ENCODE peak calls at places on chromosomes 5 and 9, in nine cellular contexts. K is K562, P is aorta, J is heart right ventricle, Q is A549, H is mesenchymal stem cell, G is HCT116, R is uterus, F is SK-N-SH. M is an unnamed sample.

GRCh38 chr9:120735415-120736126 is 21.3 kb upstream of the MEGF9 start:
- DNase-seq in K (no peak), P (no peak), J (no peak), Q (no peak), H (peak; percentile 73), G (no peak), R (no peak), F (no peak), M (no peak)

GRCh38 chr9:78918976-78919375 is 622.1 kb downstream of the PSAT1 start:
- DNase-seq in K (no peak), P (no peak), J (no peak), Q (no peak), H (no peak), G (no peak), R (no peak), F (no peak), M (no peak)

GRCh38 chr5:158947831-158948230 is 151.9 kb downstream of the EBF1 start:
- DNase-seq in K (no peak), P (no peak), J (no peak), Q (no peak), H (no peak), G (no peak), R (no peak), F (no peak), M (no peak)

GRCh38 chr5:140151068-140151718 is 23.8 kb upstream of the CYSTM1 start:
- DNase-seq in K (no peak), P (no peak), J (no peak), Q (no peak), H (no peak), G (no peak), R (no peak), F (no peak), M (no peak)

GRCh38 chr9:127535834-127536233 is 76.2 kb upstream of the STXBP1 start:
- DNase-seq in K (no peak), P (peak; percentile 72), J (no peak), Q (no peak), H (peak; percentile 34), G (no peak), R (peak; percentile 56), F (no peak), M (no peak)

GRCh38 chr5:130050585-130050984 is 146.3 kb downstream of the CHSY3 start:
- DNase-seq in K (no peak), P (no peak), J (no peak), Q (no peak), H (no peak), G (no peak), R (no peak), F (no peak), M (no peak)

GRCh38 chr5:134371834-134372340 is 518 bp downstream of the UBE2B start:
- DNase-seq in K (peak; percentile 62), P (peak; percentile 81), J (peak; percentile 62), Q (peak; percentile 38), H (peak; percentile 72), G (no peak), R (peak; percentile 36), F (peak; percentile 63), M (no peak)

GRCh38 chr9:121587863-121588262 is 63.6 kb upstream of the DAB2IP start:
- DNase-seq in K (no peak), P (no peak), J (no peak), Q (no peak), H (no peak), G (no peak), R (no peak), F (no peak), M (no peak)

GRCh38 chr5:163874431-163874830 is 369.0 kb downstream of the MAT2B start:
- DNase-seq in K (no peak), P (no peak), J (no peak), Q (no peak), H (peak; percentile 40), G (no peak), R (no peak), F (no peak), M (no peak)

GRCh38 chr9:128556915-128557634 is 4.7 kb downstream of the SPTAN1 start:
- DNase-seq in K (no peak), P (no peak), J (no peak), Q (no peak), H (peak; percentile 14), G (no peak), R (no peak), F (no peak), M (no peak)

GRCh38 chr9:38043931-38044623 is 24.9 kb downstream of the SHB start:
- DNase-seq in K (no peak), P (no peak), J (no peak), Q (no peak), H (no peak), G (no peak), R (no peak), F (no peak), M (no peak)

GRCh38 chr9:38046669-38047300 is 22.2 kb downstream of the SHB start:
- DNase-seq in K (no peak), P (peak; percentile 37), J (no peak), Q (no peak), H (peak; percentile 72), G (peak; percentile 77), R (no peak), F (no peak), M (peak; percentile 72)

GRCh38 chr9:38042626-38043359 is 26.2 kb downstream of the SHB start:
- DNase-seq in K (no peak), P (no peak), J (no peak), Q (no peak), H (no peak), G (no peak), R (no peak), F (no peak), M (no peak)

GRCh38 chr9:38047301-38048251 is 21.5 kb downstream of the SHB start:
- DNase-seq in K (peak; percentile 60), P (peak; percentile 79), J (peak; percentile 42), Q (peak; percentile 94), H (peak; percentile 93), G (peak; percentile 93), R (no peak), F (no peak), M (no peak)

DNA sequence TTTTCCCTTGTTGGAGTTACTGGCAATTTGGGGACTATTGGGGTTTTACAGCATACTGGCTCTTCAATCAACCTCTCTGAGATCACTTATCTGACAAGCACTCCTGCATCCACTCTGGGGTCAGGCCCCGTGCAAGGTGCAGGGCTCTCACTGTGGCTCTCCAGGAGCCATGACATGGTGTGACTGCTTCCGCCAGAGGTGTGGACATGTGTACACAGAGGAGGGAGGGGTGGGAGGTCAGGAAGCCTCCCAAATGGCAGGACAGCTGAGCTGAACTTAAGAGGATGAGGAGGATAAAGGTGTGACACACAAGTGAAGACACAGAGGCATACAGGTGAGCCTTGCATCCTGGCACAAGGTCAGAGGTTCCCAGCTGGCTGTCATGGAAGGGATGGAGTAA is 24.3 kb downstream of the SHB start:
- DNase-seq in K (no peak), P (no peak), J (no peak), Q (no peak), H (no peak), G (no peak), R (no peak), F (no peak), M (no peak)
- H3K27ac ChIP-seq in K (no peak overlapping the region), P (no peak overlapping the region), J (no peak overlapping the region), Q (peak overlapping the region; percentile 97), H (peak overlapping the region; percentile 20), G (no peak overlapping the region), R (no peak overlapping the region), F (peak overlapping the region; percentile 20), M (peak overlapping the region; percentile 98)

DNA sequence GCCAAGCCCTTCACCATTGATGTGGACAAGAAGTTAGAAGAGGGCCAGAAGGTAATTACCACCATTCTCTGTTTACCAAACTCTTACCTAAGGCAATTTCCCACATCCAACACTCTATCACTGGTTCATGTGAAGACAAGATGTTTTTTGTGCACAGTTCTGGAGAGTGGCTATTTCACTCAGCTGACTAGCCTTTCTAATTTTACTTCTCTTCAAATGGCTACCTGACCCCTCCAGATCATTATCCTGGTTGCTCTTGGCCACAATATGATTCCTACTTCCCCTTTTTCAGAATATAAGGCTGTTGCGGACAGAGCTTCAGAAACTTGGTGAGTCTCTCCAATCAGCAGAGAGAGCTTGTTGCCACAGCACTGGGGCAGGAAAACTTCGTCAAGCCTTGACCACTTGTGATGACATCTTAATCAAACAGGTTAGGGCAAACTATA is 7.1 kb downstream of the KIF20A start:
- DNase-seq in K (no peak), P (no peak), J (no peak), Q (no peak), H (no peak), G (no peak), R (no peak), F (no peak), M (no peak)
- H3K27ac ChIP-seq in K (peak overlapping the region; percentile 55), P (no peak overlapping the region), J (no peak overlapping the region), Q (no peak overlapping the region), H (no peak overlapping the region), G (no peak overlapping the region), R (no peak overlapping the region), F (no peak overlapping the region), M (no peak overlapping the region)

GRCh38 chr9:113613815-113614413 is 150.4 kb downstream of the RGS3 start:
- DNase-seq in K (no peak), P (no peak), J (no peak), Q (no peak), H (no peak), G (no peak), R (no peak), F (no peak), M (no peak)

GRCh38 chr9:113612828-113613227 is 149.3 kb downstream of the RGS3 start:
- DNase-seq in K (no peak), P (peak; percentile 60), J (no peak), Q (no peak), H (no peak), G (no peak), R (no peak), F (no peak), M (no peak)

GRCh38 chr9:113609562-113610318 is 146.2 kb downstream of the RGS3 start:
- DNase-seq in K (no peak), P (peak; percentile 95), J (peak; percentile 89), Q (no peak), H (peak; percentile 64), G (no peak), R (peak; percentile 80), F (peak; percentile 47), M (no peak)

GRCh38 chr9:113611461-113612215 is 148.1 kb downstream of the RGS3 start:
- DNase-seq in K (no peak), P (peak; percentile 47), J (no peak), Q (no peak), H (no peak), G (no peak), R (no peak), F (no peak), M (no peak)

DNA sequence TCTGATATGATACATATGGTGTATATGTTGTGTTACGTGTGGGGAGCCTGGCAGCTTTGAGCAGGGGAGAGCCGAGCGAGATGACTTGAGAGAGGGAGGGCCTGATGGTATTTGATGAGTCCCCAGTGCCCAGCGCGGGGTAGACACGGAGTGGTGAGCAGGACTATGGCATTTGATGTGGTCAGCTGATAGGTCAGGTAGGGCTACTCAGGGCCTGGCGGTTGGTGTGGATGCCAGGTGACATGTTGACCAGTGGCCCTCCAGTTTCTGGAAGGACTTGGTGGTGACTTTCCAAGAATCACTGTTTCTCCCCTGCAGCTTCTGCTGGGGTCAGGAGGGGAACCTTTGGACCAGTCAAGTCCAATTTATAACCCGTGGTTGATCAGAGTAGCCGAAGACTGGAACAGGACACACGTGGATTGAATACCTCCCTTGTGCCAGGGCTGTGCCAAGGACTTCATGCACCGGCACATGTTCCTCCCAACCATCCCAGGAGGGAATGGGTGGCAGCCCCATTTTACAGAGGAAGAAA is 148.8 kb downstream of the RGS3 start:
- DNase-seq in K (no peak), P (peak; percentile 62), J (no peak), Q (no peak), H (no peak), G (no peak), R (no peak), F (no peak), M (no peak)
- H3K27ac ChIP-seq in K (no peak overlapping the region), P (no peak overlapping the region), J (no peak overlapping the region), Q (no peak overlapping the region), H (no peak overlapping the region), G (no peak overlapping the region), R (no peak overlapping the region), F (no peak overlapping the region), M (no peak overlapping the region)

GRCh38 chr9:71830131-71830530 is 61.8 kb upstream of the CEMIP2 start:
- DNase-seq in K (no peak), P (no peak), J (no peak), Q (no peak), H (no peak), G (no peak), R (no peak), F (no peak), M (no peak)
- H3K27ac ChIP-seq in K (no peak overlapping the region), P (no peak overlapping the region), J (no peak overlapping the region), Q (no peak overlapping the region), H (no peak overlapping the region), G (no peak overlapping the region), R (no peak overlapping the region), F (no peak overlapping the region), M (no peak overlapping the region)